ENCODE peak calls at places on chromosomes 2 and 18, in seven cellular contexts. E, V, A, J, G, N and W are unnamed samples.

GRCh38 chr2:151757861-151758260 is 23.6 kb upstream of the NEB start:
- DNase-seq in E (no peak), V (no peak), A (no peak), J (peak), G (no peak), N (peak), W (no peak)

GRCh38 chr2:102141915-102142828 is at the start of gene IL1R1:
- DNase-seq in E (peak), V (peak), A (no peak), J (peak), G (no peak), N (peak), W (no peak)

GRCh38 chr18:38576349-38576748 is 1010.8 kb upstream of the CELF4 start:
- DNase-seq in E (no peak), V (no peak), A (no peak), J (no peak), G (no peak), N (no peak), W (no peak)

GRCh38 chr2:11738589-11739436 is 7.6 kb upstream of the LPIN1 start:
- DNase-seq in E (no peak), V (peak), A (peak), J (peak), G (no peak), N (peak), W (no peak)

GRCh38 chr2:26988165-26988879 is 17.9 kb downstream of the MAPRE3 start:
- DNase-seq in E (no peak), V (no peak), A (no peak), J (no peak), G (no peak), N (no peak), W (no peak)

GRCh38 chr2:217286833-217287232 is 427.0 kb upstream of the TNP1 start:
- DNase-seq in E (no peak), V (no peak), A (no peak), J (no peak), G (no peak), N (no peak), W (no peak)

GRCh38 chr18:79348066-79348465 is 47.7 kb upstream of the NFATC1 start:
- DNase-seq in E (no peak), V (no peak), A (no peak), J (no peak), G (no peak), N (no peak), W (no peak)

GRCh38 chr2:54809814-54810213 is 86.4 kb downstream of the EML6 start:
- DNase-seq in E (no peak), V (no peak), A (peak), J (no peak), G (no peak), N (peak), W (no peak)

GRCh38 chr2:58727977-58728656 is 487.0 kb upstream of the FANCL start:
- DNase-seq in E (no peak), V (no peak), A (no peak), J (no peak), G (no peak), N (no peak), W (no peak)

GRCh38 chr18:48589797-48590519 is 51.1 kb downstream of the CTIF start:
- DNase-seq in E (no peak), V (no peak), A (no peak), J (no peak), G (no peak), N (no peak), W (no peak)
- TF ChIP-seq POLR2AphosphoS5 in E (no peak), V (no peak), A (no peak), J (no peak), G (no peak), N (no peak), W (no peak)

DNA sequence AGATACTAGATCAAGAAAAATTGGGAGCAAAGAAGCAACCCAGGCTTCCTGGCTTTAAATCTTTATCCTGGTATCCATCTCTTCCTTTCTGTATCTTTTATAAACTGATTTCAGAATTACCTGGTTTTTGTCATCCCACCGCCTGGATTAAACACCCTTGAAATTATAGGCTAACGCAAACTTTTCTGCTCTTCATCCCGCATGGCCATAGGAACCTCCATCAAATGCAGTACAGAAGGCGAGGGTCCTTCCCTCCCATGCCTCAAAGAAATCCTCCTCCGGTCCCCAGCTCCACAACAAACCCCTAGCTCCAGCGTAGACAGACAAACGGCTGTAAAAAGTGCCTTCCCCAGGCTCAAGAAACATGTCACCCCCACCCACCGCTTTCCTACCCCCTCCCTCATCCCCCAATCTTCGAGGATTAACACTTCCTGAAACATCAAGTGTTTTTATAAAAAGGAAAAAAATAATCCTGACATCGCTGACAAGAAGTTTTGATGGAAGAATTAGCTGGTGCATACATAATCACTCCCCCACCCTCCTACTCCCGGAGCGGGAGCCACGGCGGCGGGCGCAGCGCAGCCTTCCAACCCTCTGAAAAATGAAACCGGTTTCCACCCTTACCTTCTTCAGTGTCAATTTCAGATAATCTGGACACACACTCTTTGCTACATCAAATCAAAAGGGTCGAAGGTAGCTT is 7.6 kb downstream of the DLX1 start:
- DNase-seq in E (peak), V (peak), A (no peak), J (no peak), G (no peak), N (no peak), W (no peak)
- TF ChIP-seq EZH2 in E (no peak), V (peak), A (no peak), J (peak), G (no peak), N (peak), W (no peak)

GRCh38 chr2:69166465-69166811 is 153.5 kb downstream of the ANTXR1 start:
- DNase-seq in E (no peak), V (no peak), A (no peak), J (no peak), G (no peak), N (no peak), W (no peak)

GRCh38 chr2:69165079-69165478 is 152.1 kb downstream of the ANTXR1 start:
- DNase-seq in E (no peak), V (no peak), A (no peak), J (no peak), G (no peak), N (no peak), W (no peak)

GRCh38 chr2:69163556-69163955 is 150.6 kb downstream of the ANTXR1 start:
- DNase-seq in E (no peak), V (no peak), A (no peak), J (no peak), G (no peak), N (no peak), W (no peak)

GRCh38 chr2:69163109-69163508 is 150.1 kb downstream of the ANTXR1 start:
- DNase-seq in E (no peak), V (no peak), A (peak), J (peak), G (peak), N (no peak), W (no peak)

GRCh38 chr2:69164379-69164778 is 151.4 kb downstream of the ANTXR1 start:
- DNase-seq in E (no peak), V (no peak), A (no peak), J (peak), G (no peak), N (no peak), W (no peak)
- TF ChIP-seq POLR2AphosphoS5 in E (no peak), V (no peak), A (no peak), J (no peak), G (no peak), N (no peak), W (no peak)

DNA sequence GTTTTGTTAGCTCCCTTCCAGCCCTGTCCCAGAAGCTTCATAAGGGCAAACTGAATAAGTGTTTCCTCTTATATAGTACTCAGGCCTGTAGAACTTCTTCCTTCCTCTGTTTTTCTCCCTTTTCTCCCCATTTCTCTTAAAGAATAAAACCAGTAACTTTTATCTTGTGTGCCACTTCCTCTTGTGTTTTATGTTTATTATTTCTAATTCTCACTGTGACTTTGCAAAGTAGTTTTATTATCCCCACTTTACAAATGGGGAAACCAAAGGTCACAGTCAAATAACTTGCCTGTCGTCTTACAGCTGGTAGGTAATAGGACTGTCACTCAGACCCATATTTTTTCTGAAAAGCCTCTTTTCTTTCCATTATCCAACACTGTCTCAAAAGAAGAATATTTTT is 42.4 kb downstream of the RBBP8 start:
- DNase-seq in E (no peak), V (no peak), A (no peak), J (no peak), G (no peak), N (no peak), W (no peak)
- TF ChIP-seq EZH2 in E (no peak), V (no peak), A (no peak), J (no peak), G (no peak), N (no peak), W (no peak)

GRCh38 chr2:193476171-193476800 is 1281.6 kb upstream of the TMEFF2 start:
- DNase-seq in E (no peak), V (no peak), A (no peak), J (no peak), G (no peak), N (peak), W (no peak)

GRCh38 chr2:193469251-193469650 is 1274.5 kb upstream of the TMEFF2 start:
- DNase-seq in E (no peak), V (no peak), A (no peak), J (no peak), G (no peak), N (no peak), W (no peak)

GRCh38 chr2:193480187-193480586 is 1285.5 kb upstream of the TMEFF2 start:
- DNase-seq in E (no peak), V (peak), A (no peak), J (no peak), G (no peak), N (no peak), W (no peak)

DNA sequence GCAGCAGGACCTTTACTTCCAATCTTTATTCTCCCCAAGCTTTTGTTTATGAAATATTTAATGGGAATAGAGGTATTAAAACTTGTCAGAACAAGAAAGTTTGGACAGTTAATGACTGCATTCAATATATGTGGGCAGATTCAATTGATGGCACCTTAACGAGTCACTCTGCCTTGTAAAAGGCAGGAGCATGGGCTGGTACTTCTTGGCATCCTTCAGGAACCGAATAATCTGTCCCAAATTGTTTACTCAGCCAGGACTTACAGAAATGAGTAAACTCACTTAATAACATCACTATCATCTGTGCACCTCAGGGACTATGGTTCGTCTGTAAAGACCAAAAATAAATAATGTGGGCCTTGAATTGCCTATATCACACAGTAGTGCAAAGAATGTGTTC is 1280.3 kb upstream of the TMEFF2 start:
- DNase-seq in E (no peak), V (no peak), A (no peak), J (no peak), G (no peak), N (no peak), W (no peak)
- TF ChIP-seq POLR2AphosphoS5 in E (no peak), V (no peak), A (no peak), J (no peak), G (no peak), N (no peak), W (no peak)

DNA sequence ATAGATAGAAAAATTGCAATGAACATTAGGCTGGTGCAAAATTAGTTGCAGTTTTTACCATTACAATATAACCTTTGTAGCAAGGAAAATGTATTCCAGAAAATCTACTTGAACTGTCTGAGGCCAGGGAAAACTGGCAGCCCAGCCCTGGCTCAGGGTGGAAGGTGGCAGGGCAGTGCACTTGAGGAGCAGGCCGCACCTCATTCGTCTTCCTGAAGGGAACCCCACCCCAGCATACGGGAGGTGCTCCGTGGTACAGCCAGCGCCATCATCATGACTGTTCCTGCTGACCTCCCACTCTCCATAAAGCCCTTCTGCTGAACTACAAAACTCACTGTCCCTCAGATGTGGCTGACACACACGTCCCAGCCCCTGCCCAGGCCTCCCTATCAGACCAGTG is 65.9 kb upstream of the TFCP2L1 start:
- DNase-seq in E (no peak), V (no peak), A (no peak), J (no peak), G (no peak), N (no peak), W (no peak)
- TF ChIP-seq EZH2 in E (no peak), V (no peak), A (no peak), J (no peak), G (no peak), N (no peak), W (no peak)

GRCh38 chr2:181683518-181684453 is 3.5 kb upstream of the NEUROD1 start:
- DNase-seq in E (peak), V (peak), A (peak), J (no peak), G (no peak), N (no peak), W (no peak)

GRCh38 chr2:181680055-181680936 is at the start of gene NEUROD1:
- DNase-seq in E (peak), V (peak), A (no peak), J (no peak), G (no peak), N (no peak), W (no peak)

GRCh38 chr2:181682795-181683517 is 2.6 kb upstream of the NEUROD1 start:
- DNase-seq in E (no peak), V (peak), A (no peak), J (no peak), G (no peak), N (no peak), W (no peak)

GRCh38 chr2:181680937-181681811 is 857 bp upstream of the NEUROD1 start:
- DNase-seq in E (peak), V (peak), A (no peak), J (no peak), G (no peak), N (no peak), W (no peak)

GRCh38 chr2:181682026-181682789 is 1.9 kb upstream of the NEUROD1 start:
- DNase-seq in E (peak), V (no peak), A (no peak), J (no peak), G (no peak), N (no peak), W (no peak)
- TF ChIP-seq POLR2AphosphoS5 in E (no peak), V (no peak), A (no peak), J (no peak), G (no peak), N (no peak), W (no peak)